ENCODE peak calls at places on chromosomes 7 and 10, in six cellular contexts. T is A673, C is ovary, V is heart right ventricle, S is right lobe of liver, F is hepatocyte. N is an unnamed sample. For H3K4me1, the result is how much of the 10 kb centered on the place peaks cover.

GRCh38 chr7:99029481-99030144 is 114.3 kb downstream of the SMURF1 start:
- DNase-seq in S (no peak), T (no peak), V (no peak), F (no peak), C (no peak), N (no peak)

GRCh38 chr7:90625562-90625961 is 29.4 kb downstream of the CDK14 start:
- DNase-seq in T (peak), S (no peak), V (peak), C (peak), F (peak), N (peak)

GRCh38 chr10:128843972-128844371 is 623.1 kb upstream of the MGMT start:
- DNase-seq in C (no peak), F (no peak), S (no peak), V (no peak), T (peak), N (no peak)

GRCh38 chr10:113228570-113228969 is 278.5 kb downstream of the TCF7L2 start:
- DNase-seq in F (no peak), S (no peak), V (no peak), C (no peak), T (no peak), N (no peak)

GRCh38 chr10:17047908-17048307 is 81.7 kb downstream of the CUBN start:
- DNase-seq in C (no peak), F (no peak), V (no peak), S (no peak), T (no peak), N (no peak)

GRCh38 chr10:31242902-31243301 is 76.1 kb upstream of the ZEB1 start:
- DNase-seq in F (peak), C (no peak), V (peak), S (no peak), T (peak), N (peak)

GRCh38 chr10:1179346-1180070 is 123.3 kb downstream of the WDR37 start:
- DNase-seq in S (no peak), C (no peak), T (no peak), F (no peak), V (no peak), N (no peak)

GRCh38 chr7:150968698-150969482 is 9.2 kb downstream of the KCNH2 start:
- DNase-seq in F (no peak), S (no peak), V (no peak), C (no peak), T (no peak), N (no peak)

GRCh38 chr7:105776068-105776790 is 100.2 kb downstream of the ATXN7L1 start:
- DNase-seq in C (peak), S (no peak), T (no peak), V (peak), F (peak), N (no peak)

GRCh38 chr7:81884817-81885216 is 115.0 kb upstream of the HGF start:
- DNase-seq in C (no peak), S (no peak), T (no peak), F (no peak), V (no peak), N (no peak)

GRCh38 chr7:36474283-36475010 is 84.8 kb downstream of the ANLN start:
- DNase-seq in C (no peak), F (no peak), V (no peak), S (no peak), T (no peak), N (no peak)

GRCh38 chr10:101829561-101830315 is 11.5 kb upstream of the OGA start:
- DNase-seq in T (peak), V (no peak), S (peak), F (peak), C (peak), N (no peak)

GRCh38 chr10:132122939-132123445 is 57.2 kb downstream of the JAKMIP3 start:
- DNase-seq in S (no peak), V (no peak), F (no peak), T (no peak), C (no peak), N (no peak)

GRCh38 chr10:112559328-112559727 is 112.3 kb downstream of the VTI1A start:
- DNase-seq in C (no peak), F (no peak), S (no peak), V (no peak), T (no peak), N (no peak)

GRCh38 chr7:25388681-25389080 is 160.4 kb upstream of the NPVF start:
- DNase-seq in F (no peak), C (no peak), S (no peak), V (no peak), T (no peak), N (no peak)

DNA sequence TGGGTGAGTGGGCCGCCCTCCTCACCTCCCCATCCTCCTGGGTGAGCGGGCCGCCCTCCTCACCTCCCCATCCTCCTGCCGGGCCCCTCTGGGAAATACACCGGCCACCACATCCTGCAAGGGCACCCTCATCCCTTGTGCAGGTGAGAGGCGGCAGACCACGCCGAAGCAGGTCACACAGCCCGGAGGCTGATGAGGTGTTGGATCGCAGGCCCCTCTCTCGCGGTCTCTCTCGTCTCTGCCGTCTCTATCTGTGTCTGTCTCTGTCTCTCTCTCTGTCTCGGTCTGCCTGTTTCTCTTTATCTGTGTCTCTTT is 30.8 kb upstream of the FOXL3 start:
- DNase-seq in T (no peak), V (no peak), C (peak), S (no peak), F (no peak), N (no peak)
- TF ChIP-seq CTCF in T (no peak), V (no peak), C (no peak), S (no peak), F (no peak), N (no peak)

DNA sequence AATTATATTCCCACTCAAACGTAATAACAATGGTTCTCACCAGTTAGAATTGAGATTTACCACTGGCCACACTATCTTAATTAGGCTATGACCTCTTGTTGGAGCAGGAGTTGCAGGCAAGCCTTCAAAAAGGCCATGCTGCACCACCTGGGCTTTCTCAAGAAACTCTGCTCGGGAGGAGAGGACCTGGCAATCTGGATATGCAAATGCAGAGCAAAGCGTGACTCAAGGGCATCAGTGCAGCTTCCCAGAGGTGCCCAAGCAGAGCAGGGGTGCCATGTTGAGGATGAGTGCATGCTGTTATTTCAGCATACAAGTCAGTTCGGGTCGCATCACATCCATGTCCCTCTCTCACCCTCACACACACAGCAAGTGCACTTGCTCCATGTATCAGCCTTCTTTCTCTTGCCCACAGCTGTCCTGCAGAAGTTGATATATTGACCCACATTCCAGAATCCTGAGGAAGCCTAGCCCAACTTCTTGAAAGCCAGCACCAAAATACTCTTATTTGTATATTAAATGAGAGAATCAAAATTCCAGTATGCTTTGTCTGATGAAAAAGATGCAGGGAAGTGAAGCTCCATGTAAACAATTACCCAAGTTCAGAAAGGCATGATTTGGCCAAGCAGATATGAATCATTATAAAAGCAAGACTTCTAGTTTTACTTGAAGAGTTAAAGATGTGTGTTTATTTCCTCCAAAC is 55.7 kb upstream of the IL6 start:
- DNase-seq in C (no peak), S (no peak), T (no peak), V (no peak), F (no peak), N (no peak)
- H3K4me1 ChIP-seq in C (under half), S (under half), T (under half), V (under half), F (under half), N (under half)

GRCh38 chr10:117501460-117502035 is 41.0 kb upstream of the EMX2 start:
- DNase-seq in F (no peak), T (no peak), S (no peak), C (no peak), V (no peak), N (no peak)

GRCh38 chr10:117503886-117504205 is 38.7 kb upstream of the EMX2 start:
- DNase-seq in S (no peak), V (no peak), T (no peak), F (no peak), C (no peak), N (no peak)

GRCh38 chr10:117504601-117505000 is 37.9 kb upstream of the EMX2 start:
- DNase-seq in V (no peak), T (no peak), S (no peak), F (no peak), C (no peak), N (no peak)

GRCh38 chr10:117502421-117503169 is 40.0 kb upstream of the EMX2 start:
- DNase-seq in S (no peak), V (no peak), T (no peak), C (no peak), F (no peak), N (no peak)

GRCh38 chr10:117503170-117503885 is 39.2 kb upstream of the EMX2 start:
- DNase-seq in F (peak), C (no peak), V (no peak), S (no peak), T (peak), N (peak)
- H3K4me3 ChIP-seq in F (no peak), C (no peak), V (no peak), S (no peak), T (no peak), N (no peak)

GRCh38 chr10:33335800-33336605 is 1.5 kb upstream of the NRP1 start:
- DNase-seq in F (peak), S (peak), V (peak), T (no peak), C (peak), N (peak)
- TF ChIP-seq CTCF in F (no peak), S (no peak), V (peak), T (no peak), C (no peak), N (no peak)

GRCh38 chr7:139034855-139035587 is 821 bp downstream of the ZC3HAV1L start:
- DNase-seq in T (peak), V (peak), C (peak), F (peak), S (peak), N (peak)

GRCh38 chr7:139033346-139034114 is 2.3 kb downstream of the ZC3HAV1L start:
- DNase-seq in C (no peak), F (no peak), T (no peak), V (no peak), S (peak), N (no peak)

GRCh38 chr7:139035588-139036353 is at the start of gene ZC3HAV1L:
- DNase-seq in S (peak), T (peak), C (peak), V (peak), F (peak), N (peak)

GRCh38 chr7:139032473-139032872 is 3.4 kb downstream of the ZC3HAV1L start:
- DNase-seq in T (no peak), V (no peak), F (no peak), S (no peak), C (no peak), N (no peak)

GRCh38 chr7:139034336-139034735 is 1.5 kb downstream of the ZC3HAV1L start:
- DNase-seq in F (no peak), S (no peak), T (no peak), V (no peak), C (no peak), N (no peak)
- H3K4me1 ChIP-seq in F (under half), S (under half), T (under half), V (under half), C (under half), N (under half)

GRCh38 chr7:149161241-149161848 is 14.1 kb downstream of the ZNF398 start:
- DNase-seq in C (no peak), V (no peak), T (no peak), S (no peak), F (no peak), N (no peak)
- H3K4me3 ChIP-seq in C (no peak), V (no peak), T (no peak), S (no peak), F (no peak), N (no peak)

DNA sequence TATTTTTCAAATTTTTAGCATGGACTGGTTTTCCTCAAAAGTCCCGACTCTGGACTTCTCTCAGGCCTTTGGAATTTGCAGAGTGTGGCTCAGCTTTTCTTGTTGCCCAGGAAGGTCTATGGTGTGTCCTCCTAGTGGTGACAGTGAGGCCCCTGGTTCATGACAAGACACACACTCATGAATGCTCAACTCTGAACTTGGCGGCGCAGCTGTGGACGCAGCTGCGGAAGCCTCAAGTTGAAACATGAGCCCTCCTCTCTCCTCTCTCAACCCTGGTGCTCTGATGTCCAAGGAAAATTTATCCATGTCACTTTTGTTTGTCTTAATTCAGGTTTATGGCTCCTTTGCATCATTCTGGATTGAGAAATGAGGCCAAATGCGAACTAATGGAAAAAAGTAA is 183.9 kb downstream of the HECW1 start:
- DNase-seq in T (no peak), V (no peak), C (no peak), S (no peak), F (no peak), N (no peak)
- TF ChIP-seq CTCF in T (peak), V (no peak), C (no peak), S (no peak), F (no peak), N (peak)

DNA sequence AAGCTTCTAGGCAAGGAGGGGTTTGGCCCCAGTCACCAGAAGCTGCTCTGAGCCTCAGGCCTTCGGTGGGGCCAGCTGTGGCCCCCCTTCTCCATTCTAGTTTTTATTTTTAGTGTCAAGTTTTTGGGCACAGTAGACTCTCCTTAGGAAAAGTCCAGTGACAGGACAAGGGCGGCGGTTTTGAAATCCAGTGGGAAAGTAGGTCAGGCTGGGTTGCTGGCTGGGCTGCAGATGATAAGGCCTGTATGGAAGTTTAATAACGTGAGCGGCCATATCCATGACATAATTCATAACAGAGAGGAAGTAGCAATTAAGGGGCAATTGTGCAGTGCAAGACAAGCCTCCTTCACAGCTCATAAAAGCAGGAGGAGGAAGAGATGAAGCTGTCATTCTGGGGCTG is 87.1 kb upstream of the ZNF716 start:
- DNase-seq in C (no peak), V (no peak), S (peak), T (no peak), F (no peak), N (no peak)
- H3K4me1 ChIP-seq in C (under half), V (under half), S (under half), T (under half), F (under half), N (under half)

DNA sequence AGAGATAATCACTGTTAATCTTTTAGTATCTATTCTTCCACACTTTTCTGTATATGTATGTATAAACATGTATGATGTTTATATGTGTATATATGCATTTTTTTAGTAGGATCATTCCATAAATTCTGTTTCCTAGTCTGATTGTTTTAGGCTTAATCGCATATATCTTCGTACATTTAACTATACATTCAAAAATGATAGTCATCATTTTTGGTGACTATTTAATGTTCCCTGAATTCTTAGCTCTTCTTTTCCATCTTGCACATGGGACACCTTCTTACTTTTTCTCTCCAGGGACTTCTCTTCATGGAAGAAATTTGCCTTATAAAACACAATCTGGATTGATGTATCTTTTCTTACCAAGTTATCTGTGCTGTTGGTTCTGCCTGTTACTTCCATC is 42.1 kb downstream of the ZNF277 start:
- DNase-seq in T (no peak), C (no peak), V (no peak), S (no peak), F (no peak), N (no peak)
- H3K4me3 ChIP-seq in T (no peak), C (no peak), V (no peak), S (no peak), F (no peak), N (no peak)